ENCODE peak calls at places on chromosomes 13 and 19, in seven cellular contexts. One of them, this sample, is unnamed.
A peak's percentile ranks its signal among the peaks of the same experiment; 100 is the strongest.

GRCh38 chr13:79874396-79875360 is 393.7 kb downstream of the NDFIP2 start:
- DNase-seq in thoracic aorta: no peak
- DNase-seq in transverse colon: no peak
- DNase-seq in psoas muscle: no peak
- DNase-seq in GM06990: no peak
- DNase-seq in breast epithelium: no peak
- DNase-seq in H9: no peak
- DNase-seq in this sample: no peak

GRCh38 chr13:111005364-111005763 is 90.5 kb upstream of the ANKRD10 start:
- DNase-seq in thoracic aorta: no peak
- DNase-seq in transverse colon: no peak
- DNase-seq in psoas muscle: no peak
- DNase-seq in GM06990: no peak
- DNase-seq in breast epithelium: no peak
- DNase-seq in H9: no peak
- DNase-seq in this sample: no peak

GRCh38 chr13:54637377-54637776 is 1608.8 kb downstream of the OLFM4 start:
- DNase-seq in thoracic aorta: no peak
- DNase-seq in transverse colon: no peak
- DNase-seq in psoas muscle: no peak
- DNase-seq in GM06990: no peak
- DNase-seq in breast epithelium: no peak
- DNase-seq in H9: no peak
- DNase-seq in this sample: no peak

GRCh38 chr19:4057913-4058695 is 8.6 kb downstream of the ZBTB7A start:
- DNase-seq in thoracic aorta: peak; percentile 84
- DNase-seq in transverse colon: peak; percentile 87
- DNase-seq in psoas muscle: peak; percentile 97
- DNase-seq in GM06990: no peak
- DNase-seq in breast epithelium: peak; percentile 79
- DNase-seq in H9: peak; percentile 38
- DNase-seq in this sample: peak; percentile 87

GRCh38 chr19:48836089-48837017 is at the start of gene HSD17B14:
- DNase-seq in thoracic aorta: no peak
- DNase-seq in transverse colon: peak; percentile 23
- DNase-seq in psoas muscle: no peak
- DNase-seq in GM06990: no peak
- DNase-seq in breast epithelium: no peak
- DNase-seq in H9: peak; percentile 95
- DNase-seq in this sample: no peak

GRCh38 chr19:11142528-11143171 is 12.9 kb downstream of the SPC24 start:
- DNase-seq in thoracic aorta: peak; percentile 82
- DNase-seq in transverse colon: peak; percentile 75
- DNase-seq in psoas muscle: peak; percentile 93
- DNase-seq in GM06990: no peak
- DNase-seq in breast epithelium: peak; percentile 81
- DNase-seq in H9: peak; percentile 92
- DNase-seq in this sample: peak; percentile 87

GRCh38 chr13:52615134-52615801 is 27.0 kb upstream of the HNRNPA1L2 start:
- DNase-seq in thoracic aorta: no peak
- DNase-seq in transverse colon: no peak
- DNase-seq in psoas muscle: no peak
- DNase-seq in GM06990: no peak
- DNase-seq in breast epithelium: no peak
- DNase-seq in H9: no peak
- DNase-seq in this sample: no peak

GRCh38 chr13:46665630-46666482 is 112.9 kb downstream of the LRCH1 start:
- DNase-seq in thoracic aorta: no peak
- DNase-seq in transverse colon: no peak
- DNase-seq in psoas muscle: no peak
- DNase-seq in GM06990: no peak
- DNase-seq in breast epithelium: no peak
- DNase-seq in H9: no peak
- DNase-seq in this sample: no peak

GRCh38 chr19:23118400-23118799 is 1.6 kb downstream of the ZNF730 start:
- DNase-seq in thoracic aorta: no peak
- DNase-seq in transverse colon: no peak
- DNase-seq in psoas muscle: no peak
- DNase-seq in GM06990: no peak
- DNase-seq in breast epithelium: no peak
- DNase-seq in H9: peak; percentile 47
- DNase-seq in this sample: no peak

GRCh38 chr19:4914736-4915501 is 5.6 kb downstream of the UHRF1 start:
- DNase-seq in thoracic aorta: no peak
- DNase-seq in transverse colon: peak; percentile 89
- DNase-seq in psoas muscle: no peak
- DNase-seq in GM06990: no peak
- DNase-seq in breast epithelium: no peak
- DNase-seq in H9: no peak
- DNase-seq in this sample: peak; percentile 94

GRCh38 chr19:17873661-17874422 is 2.1 kb downstream of the SLC5A5 start:
- DNase-seq in thoracic aorta: no peak
- DNase-seq in transverse colon: peak; percentile 53
- DNase-seq in psoas muscle: no peak
- DNase-seq in GM06990: peak; percentile 79
- DNase-seq in breast epithelium: no peak
- DNase-seq in H9: peak; percentile 91
- DNase-seq in this sample: no peak

GRCh38 chr13:98910501-98910951 is 67.3 kb downstream of the DOCK9 start:
- DNase-seq in thoracic aorta: no peak
- DNase-seq in transverse colon: no peak
- DNase-seq in psoas muscle: no peak
- DNase-seq in GM06990: peak; percentile 10
- DNase-seq in breast epithelium: no peak
- DNase-seq in H9: no peak
- DNase-seq in this sample: no peak

GRCh38 chr19:22427587-22428298 is 5.6 kb upstream of the ZNF98 start:
- DNase-seq in thoracic aorta: no peak
- DNase-seq in transverse colon: no peak
- DNase-seq in psoas muscle: no peak
- DNase-seq in GM06990: no peak
- DNase-seq in breast epithelium: peak; percentile 91
- DNase-seq in H9: no peak
- DNase-seq in this sample: no peak

GRCh38 chr13:74273591-74273990 is 139.4 kb upstream of the KLF12 start:
- DNase-seq in thoracic aorta: no peak
- DNase-seq in transverse colon: no peak
- DNase-seq in psoas muscle: no peak
- DNase-seq in GM06990: no peak
- DNase-seq in breast epithelium: no peak
- DNase-seq in H9: no peak
- DNase-seq in this sample: no peak

GRCh38 chr13:41465215-41465907 is 8.0 kb downstream of the RGCC start:
- DNase-seq in thoracic aorta: no peak
- DNase-seq in transverse colon: peak; percentile 70
- DNase-seq in psoas muscle: peak; percentile 72
- DNase-seq in GM06990: peak; percentile 84
- DNase-seq in breast epithelium: no peak
- DNase-seq in H9: no peak
- DNase-seq in this sample: no peak

GRCh38 chr19:51159656-51160055 is 17.6 kb downstream of the SIGLEC7 start:
- DNase-seq in thoracic aorta: no peak
- DNase-seq in transverse colon: no peak
- DNase-seq in psoas muscle: no peak
- DNase-seq in GM06990: no peak
- DNase-seq in breast epithelium: no peak
- DNase-seq in H9: no peak
- DNase-seq in this sample: no peak

GRCh38 chr13:79679334-79679733 is 198.4 kb downstream of the NDFIP2 start:
- DNase-seq in thoracic aorta: no peak
- DNase-seq in transverse colon: peak; percentile 79
- DNase-seq in psoas muscle: peak; percentile 69
- DNase-seq in GM06990: no peak
- DNase-seq in breast epithelium: peak; percentile 57
- DNase-seq in H9: peak; percentile 72
- DNase-seq in this sample: peak; percentile 50

GRCh38 chr19:15108145-15108844 is 1.1 kb downstream of the SYDE1 start:
- DNase-seq in thoracic aorta: no peak
- DNase-seq in transverse colon: no peak
- DNase-seq in psoas muscle: peak; percentile 49
- DNase-seq in GM06990: no peak
- DNase-seq in breast epithelium: no peak
- DNase-seq in H9: no peak
- DNase-seq in this sample: no peak

DNA sequence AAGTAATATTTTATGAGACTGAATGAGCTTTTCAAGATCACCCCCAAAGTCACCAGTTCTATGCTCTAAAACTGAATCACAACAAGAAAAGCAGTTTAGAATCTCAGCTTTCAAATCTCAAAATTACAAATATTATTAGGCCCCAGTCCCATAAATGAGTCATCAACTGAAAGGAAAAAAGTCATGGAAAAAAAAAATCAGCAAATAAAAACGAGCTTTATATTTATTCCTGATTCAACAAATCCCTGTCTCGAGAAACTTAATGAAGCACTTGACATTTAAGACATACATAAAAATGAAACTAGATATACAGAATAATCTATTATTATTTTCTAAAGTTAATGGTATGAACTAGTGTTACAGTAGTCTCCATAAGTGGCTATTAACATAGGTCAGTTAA is 203.0 kb downstream of the DIAPH3 start:
- DNase-seq in thoracic aorta: no peak
- DNase-seq in transverse colon: no peak
- DNase-seq in psoas muscle: no peak
- DNase-seq in GM06990: no peak
- DNase-seq in breast epithelium: no peak
- DNase-seq in H9: no peak
- DNase-seq in this sample: no peak
- TF ChIP-seq CTCF in thoracic aorta: no peak
- TF ChIP-seq CTCF in transverse colon: no peak
- TF ChIP-seq CTCF in psoas muscle: no peak
- TF ChIP-seq CTCF in GM06990: no peak
- TF ChIP-seq CTCF in breast epithelium: no peak
- TF ChIP-seq CTCF in H9: no peak
- TF ChIP-seq CTCF in this sample: no peak

GRCh38 chr13:114234645-114235421 is at the start of gene CDC16:
- DNase-seq in thoracic aorta: peak; percentile 75
- DNase-seq in transverse colon: peak; percentile 95
- DNase-seq in psoas muscle: peak; percentile 96
- DNase-seq in GM06990: peak; percentile 89
- DNase-seq in breast epithelium: peak; percentile 91
- DNase-seq in H9: peak; percentile 92
- DNase-seq in this sample: peak; percentile 95
- TF ChIP-seq CTCF in thoracic aorta: peak; percentile 44
- TF ChIP-seq CTCF in transverse colon: peak; percentile 43
- TF ChIP-seq CTCF in psoas muscle: peak; percentile 25
- TF ChIP-seq CTCF in GM06990: no peak
- TF ChIP-seq CTCF in breast epithelium: no peak
- TF ChIP-seq CTCF in H9: peak; percentile 40
- TF ChIP-seq CTCF in this sample: no peak

GRCh38 chr13:62126400-62126799 is 710.8 kb upstream of the PCDH20 start:
- DNase-seq in thoracic aorta: no peak
- DNase-seq in transverse colon: no peak
- DNase-seq in psoas muscle: no peak
- DNase-seq in GM06990: no peak
- DNase-seq in breast epithelium: no peak
- DNase-seq in H9: no peak
- DNase-seq in this sample: no peak

GRCh38 chr13:62130016-62130970 is 714.6 kb upstream of the PCDH20 start:
- DNase-seq in thoracic aorta: no peak
- DNase-seq in transverse colon: no peak
- DNase-seq in psoas muscle: no peak
- DNase-seq in GM06990: no peak
- DNase-seq in breast epithelium: no peak
- DNase-seq in H9: no peak
- DNase-seq in this sample: no peak

GRCh38 chr13:62129000-62129551 is 713.4 kb upstream of the PCDH20 start:
- DNase-seq in thoracic aorta: no peak
- DNase-seq in transverse colon: no peak
- DNase-seq in psoas muscle: no peak
- DNase-seq in GM06990: no peak
- DNase-seq in breast epithelium: no peak
- DNase-seq in H9: no peak
- DNase-seq in this sample: no peak

DNA sequence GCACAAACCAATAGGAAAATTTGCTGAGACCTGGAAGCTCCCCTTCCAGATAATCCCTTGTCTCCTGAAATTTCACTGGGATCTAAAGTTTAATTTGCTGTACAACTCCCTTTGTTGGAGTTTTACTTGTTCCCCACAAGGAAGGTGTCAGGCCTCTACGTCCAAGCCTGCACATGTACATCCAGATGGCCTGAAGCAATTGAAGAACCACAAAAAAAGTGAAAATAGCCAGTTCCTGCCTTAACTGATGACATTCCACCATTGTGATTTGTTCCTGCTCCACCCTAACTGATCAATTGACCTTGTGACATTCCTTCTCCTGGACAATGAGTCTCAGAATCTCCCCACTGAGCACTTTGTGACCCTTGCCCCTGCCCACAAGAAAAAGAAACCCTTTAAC is 716.0 kb upstream of the PCDH20 start:
- DNase-seq in thoracic aorta: no peak
- DNase-seq in transverse colon: no peak
- DNase-seq in psoas muscle: no peak
- DNase-seq in GM06990: no peak
- DNase-seq in breast epithelium: no peak
- DNase-seq in H9: no peak
- DNase-seq in this sample: no peak
- TF ChIP-seq CTCF in thoracic aorta: no peak
- TF ChIP-seq CTCF in transverse colon: no peak
- TF ChIP-seq CTCF in psoas muscle: no peak
- TF ChIP-seq CTCF in GM06990: no peak
- TF ChIP-seq CTCF in breast epithelium: no peak
- TF ChIP-seq CTCF in H9: no peak
- TF ChIP-seq CTCF in this sample: no peak

GRCh38 chr19:670609-671075 is 5.5 kb upstream of the FSTL3 start:
- DNase-seq in thoracic aorta: no peak
- DNase-seq in transverse colon: no peak
- DNase-seq in psoas muscle: no peak
- DNase-seq in GM06990: peak; percentile 24
- DNase-seq in breast epithelium: no peak
- DNase-seq in H9: peak; percentile 63
- DNase-seq in this sample: no peak
- TF ChIP-seq CTCF in thoracic aorta: no peak
- TF ChIP-seq CTCF in transverse colon: no peak
- TF ChIP-seq CTCF in psoas muscle: no peak
- TF ChIP-seq CTCF in GM06990: peak; percentile 2
- TF ChIP-seq CTCF in breast epithelium: no peak
- TF ChIP-seq CTCF in H9: peak; percentile 56
- TF ChIP-seq CTCF in this sample: no peak

This sample was measured in RWPE2.